ENCODE peak calls at places on chromosomes 7 and 10, in nine cellular contexts. O, V, X, C, W, H, Y, N and M are unnamed samples.

GRCh38 chr7:151717918-151718317 is 159.0 kb downstream of the PRKAG2 start:
- DNase-seq in O (no peak), Y (no peak), H (no peak), V (no peak), W (no peak), C (no peak), X (no peak), N (no peak), M (no peak)

GRCh38 chr7:97025983-97026704 is 1.5 kb upstream of the DLX5 start:
- DNase-seq in X (no peak), W (no peak), C (no peak), Y (no peak), O (no peak), N (no peak), H (no peak), V (peak; percentile 13), M (no peak)

GRCh38 chr7:41085244-41085643 is 617.6 kb downstream of the INHBA start:
- DNase-seq in N (no peak), V (no peak), C (peak; percentile 51), O (no peak), Y (no peak), H (no peak), X (no peak), W (no peak), M (no peak)

GRCh38 chr10:71647526-71648354 is 71.8 kb downstream of the C10orf105 start:
- DNase-seq in N (no peak), W (peak; percentile 71), Y (no peak), O (no peak), H (no peak), C (no peak), V (no peak), X (no peak), M (no peak)

GRCh38 chr7:28724563-28724962 is 233.6 kb downstream of the TRIL start:
- DNase-seq in X (no peak), V (no peak), H (no peak), N (no peak), W (no peak), O (no peak), C (no peak), Y (no peak), M (no peak)

GRCh38 chr7:84647797-84648762 is 453.5 kb upstream of the SEMA3A start:
- DNase-seq in H (no peak), N (no peak), C (peak; percentile 64), O (no peak), Y (no peak), X (peak; percentile 90), W (no peak), V (no peak), M (no peak)

GRCh38 chr7:31734456-31734855 is 47.4 kb downstream of the PPP1R17 start:
- DNase-seq in Y (no peak), H (no peak), C (no peak), X (no peak), O (no peak), W (no peak), N (no peak), V (no peak), M (no peak)

GRCh38 chr10:16732376-16732775 is 84.8 kb downstream of the RSU1 start:
- DNase-seq in W (no peak), N (no peak), X (no peak), Y (no peak), H (no peak), C (peak; percentile 1), V (no peak), O (no peak), M (no peak)

GRCh38 chr7:145692237-145692950 is 424.2 kb upstream of the CNTNAP2 start:
- DNase-seq in V (peak; percentile 13), Y (no peak), W (no peak), O (no peak), X (no peak), H (no peak), C (no peak), N (no peak), M (no peak)

GRCh38 chr7:39720586-39720985 is 97.2 kb downstream of the RALA start:
- DNase-seq in V (peak; percentile 84), W (no peak), C (peak; percentile 82), H (no peak), N (no peak), Y (no peak), X (no peak), O (no peak), M (no peak)

GRCh38 chr7:87479951-87480350 is 4.5 kb upstream of the ABCB4 start:
- DNase-seq in N (no peak), W (no peak), O (no peak), C (no peak), X (no peak), Y (no peak), H (no peak), V (no peak), M (no peak)

GRCh38 chr10:110224992-110225391 is 17.6 kb downstream of the MXI1 start:
- DNase-seq in O (no peak), X (no peak), C (no peak), N (no peak), V (peak; percentile 45), Y (no peak), W (no peak), H (no peak), M (no peak)

GRCh38 chr7:4739528-4739992 is 35.9 kb upstream of the AP5Z1 start:
- DNase-seq in C (no peak), V (no peak), N (peak; percentile 31), O (peak; percentile 60), H (no peak), X (no peak), Y (peak; percentile 78), W (peak; percentile 77), M (no peak)

GRCh38 chr10:84292502-84292901 is 35.9 kb upstream of the CCSER2 start:
- DNase-seq in N (no peak), Y (no peak), W (no peak), C (no peak), X (no peak), H (no peak), V (no peak), O (no peak), M (no peak)

GRCh38 chr10:3241128-3242057 is 68.8 kb upstream of the PITRM1 start:
- DNase-seq in C (no peak), H (no peak), N (no peak), X (no peak), W (no peak), O (no peak), Y (no peak), V (no peak), M (no peak)

GRCh38 chr10:100878291-100878910 is 34.4 kb upstream of the SLF2 start:
- DNase-seq in W (peak; percentile 80), C (peak; percentile 71), X (no peak), N (peak; percentile 13), Y (peak; percentile 31), O (peak; percentile 80), H (peak; percentile 34), V (peak; percentile 60), M (no peak)

GRCh38 chr10:99975942-99976809 is 33.6 kb downstream of the DNMBP start:
- DNase-seq in C (no peak), O (no peak), X (no peak), N (no peak), W (no peak), V (no peak), Y (no peak), H (no peak), M (no peak)

GRCh38 chr10:102450374-102451104 is 804 bp downstream of the C10orf95 start:
- DNase-seq in X (no peak), C (peak; percentile 82), Y (peak; percentile 72), N (peak; percentile 93), V (peak; percentile 86), H (peak; percentile 45), W (peak; percentile 95), O (peak; percentile 87), M (peak; percentile 19)

GRCh38 chr7:11216276-11216675 is 242.6 kb downstream of the PHF14 start:
- DNase-seq in X (no peak), N (no peak), W (no peak), Y (no peak), O (no peak), H (no peak), V (no peak), C (no peak), M (no peak)

GRCh38 chr7:32150589-32150988 is 80.4 kb upstream of the PDE1C start:
- DNase-seq in O (no peak), H (no peak), N (no peak), Y (no peak), X (no peak), C (no peak), V (no peak), W (no peak), M (no peak)

GRCh38 chr10:87927091-87927490 is 63.7 kb downstream of the PTEN start:
- DNase-seq in X (no peak), H (no peak), O (no peak), W (no peak), C (no peak), Y (no peak), N (no peak), V (no peak), M (no peak)